ENCODE peak calls at places on chromosomes 16 and 17, in seven cellular contexts. Z is GM18507; F is NCI-H1930; X is ovary; L is stimulated activated CD4-positive, alpha-beta T cell treated with anti-CD3 and anti-CD28 coated beads, TNF-alpha, amount 100 ng/mL, for 4 hours; P is activated T-cell treated with anti-CD3 and anti-CD28 coated beads, Interleukin-2, amount 50 U/mL, for 72 hours; A is HAP-1. V is an unnamed sample.

GRCh38 chr17:62824290-62825135 is 16.4 kb upstream of the MARCHF10 start:
- DNase-seq in F (no peak), P (no peak), X (no peak), A (peak), L (no peak), Z (no peak), V (no peak)

GRCh38 chr17:3590768-3591167 is 18.4 kb downstream of the TRPV1 start:
- DNase-seq in P (no peak), A (no peak), L (no peak), Z (no peak), F (no peak), X (no peak), V (no peak)

GRCh38 chr17:3982541-3983017 is 18.3 kb upstream of the ATP2A3 start:
- DNase-seq in L (no peak), F (no peak), Z (no peak), P (no peak), A (no peak), X (no peak), V (no peak)

GRCh38 chr16:72099377-72099818 is 5.8 kb downstream of the DHX38 start:
- DNase-seq in A (peak), P (peak), Z (peak), X (no peak), L (peak), F (no peak), V (peak)

GRCh38 chr17:12730931-12731521 is 58.3 kb upstream of the ARHGAP44 start:
- DNase-seq in P (no peak), A (no peak), Z (no peak), X (no peak), F (no peak), L (no peak), V (no peak)

GRCh38 chr16:23424292-23424958 is 28.6 kb downstream of the COG7 start:
- DNase-seq in X (peak), L (no peak), Z (no peak), F (no peak), A (no peak), P (no peak), V (no peak)

GRCh38 chr17:81933178-81933699 is 3.9 kb downstream of the PYCR1 start:
- DNase-seq in P (no peak), Z (no peak), X (no peak), L (no peak), F (no peak), A (no peak), V (no peak)

GRCh38 chr16:5604770-5605169 is 507.2 kb upstream of the EEF2KMT start:
- DNase-seq in A (no peak), X (no peak), Z (no peak), P (no peak), L (no peak), F (peak), V (no peak)

GRCh38 chr17:28334176-28334575 is 1.1 kb downstream of the IFT20 start:
- DNase-seq in L (no peak), F (no peak), X (no peak), P (no peak), Z (no peak), A (no peak), V (no peak)

GRCh38 chr16:29820730-29821662 is 734 bp downstream of the MVP start:
- DNase-seq in L (no peak), Z (no peak), F (no peak), P (peak), A (no peak), X (peak), V (peak)

GRCh38 chr16:50323335-50324011 is 45.3 kb downstream of the BRD7 start:
- DNase-seq in Z (no peak), A (peak), L (no peak), X (no peak), F (no peak), P (no peak), V (no peak)

GRCh38 chr16:85695196-85696128 is 6.7 kb upstream of the GINS2 start:
- DNase-seq in X (no peak), A (no peak), L (no peak), F (no peak), P (no peak), Z (no peak), V (no peak)

GRCh38 chr17:6546069-6546718 is 10.2 kb downstream of the PITPNM3 start:
- DNase-seq in L (no peak), F (no peak), A (no peak), P (peak), X (no peak), Z (no peak), V (peak)

GRCh38 chr17:73711184-73711583 is 66.9 kb upstream of the SDK2 start:
- DNase-seq in P (no peak), A (no peak), L (no peak), F (no peak), Z (no peak), X (no peak), V (peak)

GRCh38 chr16:87053016-87053982 is 263.9 kb downstream of the C16orf95 start:
- DNase-seq in F (no peak), A (no peak), X (no peak), P (no peak), Z (no peak), L (no peak), V (no peak)

GRCh38 chr16:8925455-8925854 is 38.3 kb downstream of the USP7 start:
- DNase-seq in F (no peak), P (no peak), X (no peak), A (no peak), Z (no peak), L (no peak), V (no peak)

GRCh38 chr16:4316732-4317461 is 1.0 kb downstream of the GLIS2 start:
- DNase-seq in P (no peak), Z (no peak), X (peak), A (no peak), L (no peak), F (no peak), V (no peak)

GRCh38 chr17:67221062-67221998 is 23.7 kb downstream of the HELZ start:
- DNase-seq in P (no peak), F (peak), A (peak), X (no peak), Z (no peak), L (no peak), V (no peak)

V was measured in GM12878.